ENCODE peak calls at places on chromosomes 13 and 19, in five cellular contexts. Z is KG1; I is NCI-H1930; R is stimulated activated naive CD8-positive, alpha-beta T cell treated with anti-CD3 and anti-CD28 coated beads, Interleukin-15, Interleukin-2, amounts not matched to agents 100 U/mL and 50 U/mL, for 24 hours; U is activated T-helper 9 cell treated with anti-CD3 and anti-CD28 coated beads, Interleukin-2, amount 50 U/mL, for 16 hours. M is an unnamed sample.

GRCh38 chr19:3374369-3375112 is 8.2 kb downstream of the NFIC start:
- DNase-seq in R (no peak), Z (no peak), U (no peak), I (no peak), M (no peak)

GRCh38 chr19:35090160-35090794 is 25.3 kb upstream of the FXYD3 start:
- DNase-seq in U (no peak), Z (peak; percentile 30), R (peak; percentile 55), I (peak; percentile 24), M (peak; percentile 84)

GRCh38 chr13:45827318-45827717 is 24.2 kb downstream of the SIAH3 start:
- DNase-seq in Z (no peak), U (no peak), R (no peak), I (no peak), M (no peak)

GRCh38 chr13:22883961-22884360 is 296.8 kb upstream of the SGCG start:
- DNase-seq in Z (no peak), U (no peak), I (no peak), R (no peak), M (no peak)

GRCh38 chr13:95714142-95714832 is 37.3 kb downstream of the DNAJC3 start:
- DNase-seq in R (no peak), I (no peak), U (no peak), Z (no peak), M (no peak)

GRCh38 chr13:94825507-94825906 is 113.2 kb upstream of the SOX21 start:
- DNase-seq in R (no peak), Z (no peak), I (no peak), U (no peak), M (no peak)

GRCh38 chr19:41373993-41374392 is 2.3 kb upstream of the TMEM91 start:
- DNase-seq in I (peak; percentile 13), U (no peak), Z (no peak), R (no peak), M (peak; percentile 91)

GRCh38 chr13:91280806-91281205 is 66.7 kb upstream of the MIR17HG start:
- DNase-seq in I (no peak), R (no peak), U (no peak), Z (no peak), M (no peak)

GRCh38 chr13:74868044-74868443 is 613.9 kb downstream of the TBC1D4 start:
- DNase-seq in Z (no peak), U (no peak), R (no peak), I (no peak), M (no peak)

GRCh38 chr19:39677931-39678889 is 22.5 kb downstream of the LGALS16 start:
- DNase-seq in R (no peak), U (no peak), Z (no peak), I (peak; percentile 51), M (no peak)

GRCh38 chr13:36965767-36966166 is 33.4 kb downstream of the ALG5 start:
- DNase-seq in U (no peak), R (no peak), I (no peak), Z (no peak), M (peak; percentile 26)

GRCh38 chr13:113113846-113114271 is 8.3 kb downstream of the F7 start:
- DNase-seq in R (peak; percentile 1), U (no peak), Z (no peak), I (no peak), M (no peak)

GRCh38 chr13:62040078-62040477 is 624.4 kb upstream of the PCDH20 start:
- DNase-seq in Z (no peak), I (no peak), U (no peak), R (no peak), M (no peak)

GRCh38 chr13:32314968-32315254 is 252 bp downstream of the ZAR1L start:
- DNase-seq in U (peak; percentile 28), R (peak; percentile 68), Z (peak; percentile 58), I (peak; percentile 61), M (no peak)

GRCh38 chr19:1466461-1467227 is 12.4 kb downstream of the C19orf25 start:
- DNase-seq in Z (no peak), I (no peak), U (no peak), R (no peak), M (no peak)

M was measured in H54.